ENCODE peak calls at places on chromosome 11, in six cellular contexts. L, J, X, W, T and R are unnamed samples.
A peak's percentile ranks its signal among the peaks of the same experiment; 100 is the strongest.

GRCh38 chr11:60906132-60906972 is at the start of gene PRPF19:
- DNase-seq in L (peak; percentile 98), J (peak; percentile 93), X (peak; percentile 98), W (peak; percentile 96), T (peak; percentile 98), R (peak; percentile 96)

GRCh38 chr11:134034496-134035381 is 34.1 kb upstream of the JAM3 start:
- DNase-seq in L (no peak), J (no peak), X (peak; percentile 95), W (peak; percentile 26), T (no peak), R (peak; percentile 83)

GRCh38 chr11:71504526-71504925 is 22.5 kb upstream of the KRTAP5-7 start:
- DNase-seq in L (no peak), J (no peak), X (no peak), W (no peak), T (no peak), R (peak; percentile 57)

GRCh38 chr11:25065711-25066110 is 568.9 kb downstream of the LUZP2 start:
- DNase-seq in L (no peak), J (peak; percentile 43), X (no peak), W (no peak), T (no peak), R (peak; percentile 92)

GRCh38 chr11:61297741-61298140 is 2.6 kb upstream of the VWCE start:
- DNase-seq in L (no peak), J (peak; percentile 88), X (no peak), W (no peak), T (no peak), R (peak; percentile 89)

GRCh38 chr11:128804481-128804880 is 62.6 kb downstream of the KCNJ1 start:
- DNase-seq in L (no peak), J (no peak), X (no peak), W (no peak), T (no peak), R (no peak)

GRCh38 chr11:29634744-29635143 is 382.1 kb downstream of the KCNA4 start:
- DNase-seq in L (no peak), J (no peak), X (no peak), W (no peak), T (no peak), R (no peak)

GRCh38 chr11:126229782-126230540 is 18.4 kb downstream of the FAM118B start:
- DNase-seq in L (no peak), J (peak; percentile 32), X (no peak), W (no peak), T (no peak), R (no peak)

GRCh38 chr11:29343465-29344333 is 673.1 kb downstream of the KCNA4 start:
- DNase-seq in L (peak; percentile 49), J (peak; percentile 34), X (peak; percentile 80), W (peak; percentile 53), T (peak; percentile 73), R (peak; percentile 73)

GRCh38 chr11:74577624-74578396 is 14.6 kb upstream of the POLD3 start:
- DNase-seq in L (no peak), J (no peak), X (no peak), W (no peak), T (peak; percentile 21), R (no peak)

GRCh38 chr11:100918551-100919500 is 210.8 kb downstream of the PGR start:
- DNase-seq in L (no peak), J (peak; percentile 26), X (no peak), W (peak; percentile 60), T (no peak), R (peak; percentile 44)

GRCh38 chr11:109326781-109327180 is 95.2 kb upstream of the C11orf87 start:
- DNase-seq in L (no peak), J (no peak), X (no peak), W (no peak), T (no peak), R (no peak)

DNA sequence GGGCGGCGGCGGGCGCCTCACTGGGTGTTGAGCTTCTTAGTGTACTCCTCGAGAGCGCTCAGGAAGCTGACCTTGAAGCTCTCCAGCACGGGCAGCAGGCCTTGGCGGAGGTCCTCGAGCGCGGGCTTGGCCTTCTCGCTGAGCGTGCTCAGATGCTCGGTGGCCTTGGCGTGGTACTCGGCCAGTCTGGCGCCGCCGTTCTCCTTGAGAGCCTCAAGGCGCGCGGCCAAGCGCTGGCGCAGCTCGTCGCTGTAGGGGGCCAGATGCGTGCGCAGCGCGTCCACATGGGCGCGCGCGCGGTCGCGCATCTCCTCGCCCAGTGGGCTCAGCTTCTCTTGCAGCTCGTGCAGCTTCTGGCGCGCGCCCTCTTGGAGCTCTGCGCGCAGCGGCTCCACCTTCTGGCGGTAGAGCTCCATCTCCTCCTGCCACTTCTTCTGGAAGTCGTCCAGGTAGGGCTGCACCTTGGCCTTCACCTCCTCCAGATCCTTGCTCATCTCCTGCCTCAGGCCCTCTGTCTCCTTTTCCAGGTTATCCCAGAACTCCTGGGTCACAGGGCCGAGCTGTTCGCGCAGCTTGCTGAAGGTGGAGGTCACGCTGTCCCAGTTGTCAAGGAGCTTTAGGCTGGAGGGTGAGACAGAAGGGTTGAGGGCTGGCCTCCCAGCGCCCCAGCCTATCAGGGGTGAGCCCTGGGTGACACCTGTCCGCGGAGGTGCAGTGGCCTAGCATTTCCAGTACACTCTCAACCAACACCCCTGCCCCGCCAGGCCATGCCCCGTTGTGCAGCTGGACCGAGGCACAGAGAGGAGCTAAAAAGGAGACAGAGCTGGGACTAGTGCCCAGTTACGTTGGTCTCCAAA is 1.4 kb downstream of the APOA1 start:
- DNase-seq in L (peak; percentile 91), J (peak; percentile 95), X (peak; percentile 97), W (peak; percentile 100), T (peak; percentile 93), R (peak; percentile 87)
- TF ChIP-seq CTCF in L (peak; percentile 18), J (peak; percentile 56), X (no peak), W (peak; percentile 69), T (peak; percentile 72), R (peak; percentile 65)

DNA sequence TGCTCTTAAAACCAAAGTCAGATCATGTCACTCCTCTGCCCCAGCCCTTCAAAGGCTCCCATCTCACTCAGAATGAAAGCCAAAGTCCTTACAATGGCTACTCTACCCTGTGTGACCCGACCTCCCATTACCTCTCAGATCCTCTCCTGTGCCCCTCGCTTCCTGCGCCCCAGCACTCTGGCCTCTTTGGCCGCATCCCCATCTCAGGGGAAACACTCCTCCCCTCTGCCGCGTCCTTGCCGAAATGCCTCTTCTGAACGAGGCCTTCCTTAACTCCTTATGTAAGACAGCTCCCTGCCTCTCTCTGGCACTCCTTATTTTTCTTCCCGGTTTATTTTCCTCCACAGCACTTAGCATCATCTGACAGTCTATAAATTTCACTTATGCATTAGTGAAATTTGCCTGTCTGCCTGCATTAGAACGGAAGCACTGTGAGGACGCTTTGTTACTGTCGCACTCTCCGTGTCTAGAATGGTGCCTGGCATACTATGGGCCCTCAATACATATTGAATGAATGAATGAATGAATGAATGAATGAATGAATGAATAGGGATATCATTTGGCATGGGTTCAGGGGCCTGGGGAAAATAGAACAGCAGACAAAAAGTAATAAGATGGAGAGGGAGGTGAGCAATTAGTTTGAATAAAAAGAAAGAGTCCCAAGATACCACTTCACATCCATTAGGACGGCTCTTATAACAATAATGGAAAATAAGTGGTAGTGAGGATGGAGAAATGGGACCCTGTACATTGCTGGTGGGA is 137.8 kb downstream of the CEP164 start:
- DNase-seq in L (no peak), J (no peak), X (no peak), W (no peak), T (no peak), R (no peak)
- H3K4me3 ChIP-seq in L (no peak overlapping the region), J (no peak overlapping the region), X (no peak overlapping the region), W (no peak overlapping the region), T (no peak overlapping the region), R (no peak overlapping the region)

GRCh38 chr11:15568440-15568839 is 453.7 kb downstream of the INSC start:
- DNase-seq in L (no peak), J (no peak), X (no peak), W (no peak), T (no peak), R (peak; percentile 2)

GRCh38 chr11:15563054-15563453 is 448.3 kb downstream of the INSC start:
- DNase-seq in L (no peak), J (no peak), X (no peak), W (no peak), T (no peak), R (no peak)

GRCh38 chr11:15569626-15570025 is 454.9 kb downstream of the INSC start:
- DNase-seq in L (no peak), J (no peak), X (no peak), W (no peak), T (no peak), R (no peak)

GRCh38 chr11:15562230-15562629 is 447.5 kb downstream of the INSC start:
- DNase-seq in L (no peak), J (no peak), X (no peak), W (no peak), T (no peak), R (no peak)

GRCh38 chr11:15565846-15566245 is 451.1 kb downstream of the INSC start:
- DNase-seq in L (peak; percentile 25), J (no peak), X (no peak), W (no peak), T (no peak), R (no peak)
- TF ChIP-seq CTCF in L (no peak), J (no peak), X (no peak), W (no peak), T (no peak), R (no peak)

GRCh38 chr11:1547467-1548098 is 24.5 kb downstream of the DUSP8 start:
- DNase-seq in L (peak; percentile 8), J (no peak), X (peak; percentile 81), W (no peak), T (no peak), R (no peak)
- H3K4me3 ChIP-seq in L (peak overlapping the region; percentile 44), J (no peak overlapping the region), X (no peak overlapping the region), W (no peak overlapping the region), T (peak overlapping the region; percentile 36), R (no peak overlapping the region)

GRCh38 chr11:63838682-63839507 is at the start of gene MARK2:
- DNase-seq in L (peak; percentile 99), J (peak; percentile 98), X (peak; percentile 99), W (peak; percentile 98), T (peak; percentile 99), R (peak; percentile 98)
- TF ChIP-seq CTCF in L (no peak), J (no peak), X (no peak), W (no peak), T (no peak), R (no peak)

DNA sequence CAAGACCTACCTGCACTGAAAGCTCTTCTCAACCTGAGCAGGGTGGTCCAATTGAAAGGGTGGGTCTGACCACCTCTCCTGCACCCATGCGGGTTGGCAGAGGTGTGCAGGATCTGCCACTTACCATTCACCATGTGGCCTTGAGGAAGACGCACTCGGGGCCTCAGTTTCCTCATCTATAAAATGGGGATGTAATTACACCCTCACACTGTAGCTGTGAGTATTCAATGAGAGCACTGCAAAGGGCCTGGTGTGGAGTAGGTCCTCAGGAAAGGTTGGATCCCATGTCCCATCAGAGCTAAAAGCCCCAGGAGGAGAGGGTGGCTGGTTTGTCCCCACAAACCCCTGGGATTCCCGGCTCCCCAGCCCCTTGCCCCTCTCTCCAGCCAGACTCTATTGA is 557 bp upstream of the TAGLN start:
- DNase-seq in L (peak; percentile 4), J (no peak), X (no peak), W (no peak), T (no peak), R (no peak)
- H3K4me3 ChIP-seq in L (peak overlapping the region; percentile 41), J (peak overlapping the region; percentile 76), X (no peak overlapping the region), W (no peak overlapping the region), T (no peak overlapping the region), R (no peak overlapping the region)

DNA sequence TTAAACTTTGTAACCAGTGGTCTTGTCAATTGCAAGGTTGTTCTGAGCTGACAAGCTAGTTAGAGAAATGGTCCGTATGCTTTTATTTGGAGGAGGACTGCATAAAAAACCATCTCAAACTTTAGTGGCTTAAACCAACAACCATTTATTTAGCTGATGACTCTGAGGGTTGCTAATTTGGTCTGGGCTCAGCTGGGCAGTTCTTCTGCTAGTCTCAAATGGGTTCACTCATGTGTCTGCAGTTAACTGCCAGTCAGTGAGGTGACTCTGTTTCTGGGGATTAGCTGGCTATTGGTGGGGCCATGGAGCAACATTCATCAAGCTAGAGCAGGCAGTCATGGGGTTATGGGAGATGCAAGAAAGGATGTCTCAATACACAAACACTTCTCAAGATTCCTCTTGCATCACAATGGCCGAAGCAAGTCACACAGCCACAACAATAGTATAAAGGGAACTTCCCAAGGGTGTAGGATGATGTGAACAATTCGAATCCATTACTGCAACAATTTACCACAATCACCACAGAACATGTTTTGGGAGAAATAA is 521.9 kb downstream of the INSC start:
- DNase-seq in L (no peak), J (no peak), X (no peak), W (no peak), T (no peak), R (no peak)
- TF ChIP-seq CTCF in L (no peak), J (no peak), X (no peak), W (no peak), T (no peak), R (no peak)